ENCODE peak calls at places on chromosomes 5 and 9, in four cellular contexts. One of them, this sample, is unnamed.

GRCh38 chr5:13987843-13988464 is 43.5 kb upstream of the DNAH5 start:
- DNase-seq in GM23338: peak
- DNase-seq in SK-N-SH: peak
- DNase-seq in HCT116: peak
- DNase-seq in this sample: peak

GRCh38 chr5:53151713-53152458 is 42.3 kb upstream of the MOCS2 start:
- DNase-seq in HCT116: no peak
- DNase-seq in GM23338: no peak
- DNase-seq in SK-N-SH: no peak
- DNase-seq in this sample: no peak

GRCh38 chr9:4666042-4666699 is at the start of gene SPATA6L:
- DNase-seq in GM23338: peak
- DNase-seq in SK-N-SH: peak
- DNase-seq in HCT116: no peak
- DNase-seq in this sample: peak

GRCh38 chr5:141513627-141514329 is 24.9 kb downstream of the PCDHGC5 start:
- DNase-seq in HCT116: no peak
- DNase-seq in GM23338: peak
- DNase-seq in SK-N-SH: peak
- DNase-seq in this sample: peak

GRCh38 chr9:135525241-135526088 is 4.2 kb downstream of the LCN1 start:
- DNase-seq in GM23338: no peak
- DNase-seq in SK-N-SH: no peak
- DNase-seq in HCT116: no peak
- DNase-seq in this sample: no peak

GRCh38 chr5:158658439-158659230 is 441.1 kb downstream of the EBF1 start:
- DNase-seq in GM23338: peak
- DNase-seq in HCT116: no peak
- DNase-seq in SK-N-SH: no peak
- DNase-seq in this sample: no peak

GRCh38 chr5:172322028-172322965 is 38.7 kb upstream of the UBTD2 start:
- DNase-seq in SK-N-SH: no peak
- DNase-seq in GM23338: no peak
- DNase-seq in HCT116: no peak
- DNase-seq in this sample: no peak

GRCh38 chr5:20678814-20679298 is 690.9 kb upstream of the CDH18 start:
- DNase-seq in HCT116: no peak
- DNase-seq in SK-N-SH: no peak
- DNase-seq in GM23338: no peak
- DNase-seq in this sample: peak

GRCh38 chr5:125215593-125215992 is 469.2 kb upstream of the ZNF608 start:
- DNase-seq in SK-N-SH: no peak
- DNase-seq in HCT116: no peak
- DNase-seq in GM23338: no peak
- DNase-seq in this sample: no peak

GRCh38 chr9:89547000-89547399 is 49.1 kb upstream of the SEMA4D start:
- DNase-seq in GM23338: no peak
- DNase-seq in SK-N-SH: no peak
- DNase-seq in HCT116: no peak
- DNase-seq in this sample: no peak

GRCh38 chr5:1799110-1799601 is 481 bp downstream of the MRPL36 start:
- DNase-seq in HCT116: no peak
- DNase-seq in GM23338: peak
- DNase-seq in SK-N-SH: no peak
- DNase-seq in this sample: no peak

GRCh38 chr9:124358617-124359016 is 56.6 kb downstream of the PSMB7 start:
- DNase-seq in GM23338: no peak
- DNase-seq in SK-N-SH: no peak
- DNase-seq in HCT116: no peak
- DNase-seq in this sample: no peak

GRCh38 chr9:107707419-107707837 is 217.9 kb upstream of the KLF4 start:
- DNase-seq in HCT116: no peak
- DNase-seq in SK-N-SH: no peak
- DNase-seq in GM23338: no peak
- DNase-seq in this sample: peak

GRCh38 chr5:153777681-153778080 is 261.0 kb downstream of the FAM114A2 start:
- DNase-seq in SK-N-SH: peak
- DNase-seq in HCT116: no peak
- DNase-seq in GM23338: peak
- DNase-seq in this sample: no peak

GRCh38 chr5:56278267-56278826 is 45.2 kb upstream of the ANKRD55 start:
- DNase-seq in SK-N-SH: no peak
- DNase-seq in HCT116: no peak
- DNase-seq in GM23338: peak
- DNase-seq in this sample: no peak

GRCh38 chr5:172659909-172660628 is 19.0 kb downstream of the NEURL1B start:
- DNase-seq in HCT116: no peak
- DNase-seq in SK-N-SH: peak
- DNase-seq in GM23338: peak
- DNase-seq in this sample: no peak

GRCh38 chr5:1506242-1507015 is 17.3 kb downstream of the LPCAT1 start:
- DNase-seq in SK-N-SH: no peak
- DNase-seq in GM23338: no peak
- DNase-seq in HCT116: no peak
- DNase-seq in this sample: no peak

GRCh38 chr5:84272776-84273516 is 111.7 kb downstream of the EDIL3 start:
- DNase-seq in HCT116: no peak
- DNase-seq in GM23338: no peak
- DNase-seq in SK-N-SH: no peak
- DNase-seq in this sample: no peak

GRCh38 chr9:117081641-117082317 is 333.1 kb downstream of the ASTN2 start:
- DNase-seq in SK-N-SH: peak
- DNase-seq in GM23338: no peak
- DNase-seq in HCT116: no peak
- DNase-seq in this sample: no peak

GRCh38 chr9:36625006-36625600 is 52.4 kb downstream of the MELK start:
- DNase-seq in GM23338: no peak
- DNase-seq in SK-N-SH: no peak
- DNase-seq in HCT116: peak
- DNase-seq in this sample: no peak

GRCh38 chr5:173341911-173342535 is 13.8 kb upstream of the STC2 start:
- DNase-seq in SK-N-SH: no peak
- DNase-seq in HCT116: no peak
- DNase-seq in GM23338: no peak
- DNase-seq in this sample: no peak

GRCh38 chr9:34592895-34593601 is 3.5 kb upstream of the CNTFR start:
- DNase-seq in HCT116: no peak
- DNase-seq in SK-N-SH: peak
- DNase-seq in GM23338: peak
- DNase-seq in this sample: no peak

GRCh38 chr9:19785230-19785629 is 3.6 kb downstream of the SLC24A2 start:
- DNase-seq in SK-N-SH: no peak
- DNase-seq in GM23338: no peak
- DNase-seq in HCT116: no peak
- DNase-seq in this sample: no peak

GRCh38 chr9:126661521-126662251 is 48.0 kb downstream of the LMX1B start:
- DNase-seq in SK-N-SH: no peak
- DNase-seq in HCT116: peak
- DNase-seq in GM23338: peak
- DNase-seq in this sample: peak

GRCh38 chr5:158754018-158754514 is 345.6 kb downstream of the EBF1 start:
- DNase-seq in GM23338: no peak
- DNase-seq in SK-N-SH: no peak
- DNase-seq in HCT116: no peak
- DNase-seq in this sample: peak

GRCh38 chr5:21680196-21680595 is 1172.9 kb downstream of the CDH12 start:
- DNase-seq in GM23338: no peak
- DNase-seq in SK-N-SH: no peak
- DNase-seq in HCT116: no peak
- DNase-seq in this sample: peak

DNA sequence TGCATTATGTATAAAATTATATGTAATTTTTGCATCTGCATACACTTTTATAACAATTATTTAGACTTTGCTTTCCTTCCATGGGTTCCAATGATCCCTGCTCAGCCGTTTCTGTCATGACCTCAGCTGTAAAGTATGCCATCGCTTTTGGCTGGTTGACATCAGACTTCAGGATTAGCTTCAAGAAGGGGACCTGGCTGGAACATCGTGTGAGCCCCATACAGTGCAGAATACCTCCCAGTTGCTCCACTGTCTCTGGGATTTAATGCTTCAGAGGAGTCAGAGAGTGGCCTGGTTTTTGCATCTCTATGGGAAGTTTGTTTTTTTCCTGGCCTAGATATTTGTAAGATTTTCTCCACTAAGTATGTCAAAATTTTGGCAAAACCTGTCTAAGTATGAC is 217.0 kb downstream of the GABBR2 start:
- DNase-seq in HCT116: no peak
- DNase-seq in GM23338: no peak
- DNase-seq in SK-N-SH: no peak
- DNase-seq in this sample: peak
- H2AFZ ChIP-seq in HCT116: no peak
- H2AFZ ChIP-seq in GM23338: no peak
- H2AFZ ChIP-seq in SK-N-SH: no peak
- H2AFZ ChIP-seq in this sample: no peak

GRCh38 chr5:68299105-68299504 is 83.5 kb downstream of the PIK3R1 start:
- DNase-seq in GM23338: no peak
- DNase-seq in HCT116: no peak
- DNase-seq in SK-N-SH: no peak
- DNase-seq in this sample: no peak

GRCh38 chr5:68297656-68298055 is 82.1 kb downstream of the PIK3R1 start:
- DNase-seq in SK-N-SH: no peak
- DNase-seq in GM23338: no peak
- DNase-seq in HCT116: no peak
- DNase-seq in this sample: no peak

GRCh38 chr5:68303038-68303738 is 87.6 kb downstream of the PIK3R1 start:
- DNase-seq in HCT116: no peak
- DNase-seq in GM23338: no peak
- DNase-seq in SK-N-SH: peak
- DNase-seq in this sample: peak

GRCh38 chr5:68296895-68297294 is 81.3 kb downstream of the PIK3R1 start:
- DNase-seq in HCT116: no peak
- DNase-seq in SK-N-SH: no peak
- DNase-seq in GM23338: no peak
- DNase-seq in this sample: no peak

DNA sequence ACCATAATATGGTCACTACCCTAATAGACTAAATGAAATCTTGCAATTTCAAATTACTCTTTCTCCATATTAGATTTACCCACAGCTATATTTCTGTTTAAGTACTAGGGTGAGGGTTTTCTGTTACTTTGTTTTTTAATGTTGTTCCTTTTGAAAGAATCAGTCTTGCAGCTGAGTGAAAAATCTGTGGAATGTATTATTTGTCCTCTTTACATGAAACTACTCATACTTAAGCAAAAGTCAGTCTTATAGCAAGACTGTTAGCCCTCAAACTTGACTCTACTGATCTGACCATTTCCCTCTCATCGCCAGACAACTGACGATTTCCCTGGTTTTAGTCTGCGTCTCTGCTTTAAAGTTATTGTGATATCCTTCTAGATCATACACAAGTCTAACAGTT is 84.0 kb downstream of the PIK3R1 start:
- DNase-seq in HCT116: no peak
- DNase-seq in GM23338: no peak
- DNase-seq in SK-N-SH: no peak
- DNase-seq in this sample: no peak
- H2AFZ ChIP-seq in HCT116: no peak
- H2AFZ ChIP-seq in GM23338: no peak
- H2AFZ ChIP-seq in SK-N-SH: no peak
- H2AFZ ChIP-seq in this sample: no peak

DNA sequence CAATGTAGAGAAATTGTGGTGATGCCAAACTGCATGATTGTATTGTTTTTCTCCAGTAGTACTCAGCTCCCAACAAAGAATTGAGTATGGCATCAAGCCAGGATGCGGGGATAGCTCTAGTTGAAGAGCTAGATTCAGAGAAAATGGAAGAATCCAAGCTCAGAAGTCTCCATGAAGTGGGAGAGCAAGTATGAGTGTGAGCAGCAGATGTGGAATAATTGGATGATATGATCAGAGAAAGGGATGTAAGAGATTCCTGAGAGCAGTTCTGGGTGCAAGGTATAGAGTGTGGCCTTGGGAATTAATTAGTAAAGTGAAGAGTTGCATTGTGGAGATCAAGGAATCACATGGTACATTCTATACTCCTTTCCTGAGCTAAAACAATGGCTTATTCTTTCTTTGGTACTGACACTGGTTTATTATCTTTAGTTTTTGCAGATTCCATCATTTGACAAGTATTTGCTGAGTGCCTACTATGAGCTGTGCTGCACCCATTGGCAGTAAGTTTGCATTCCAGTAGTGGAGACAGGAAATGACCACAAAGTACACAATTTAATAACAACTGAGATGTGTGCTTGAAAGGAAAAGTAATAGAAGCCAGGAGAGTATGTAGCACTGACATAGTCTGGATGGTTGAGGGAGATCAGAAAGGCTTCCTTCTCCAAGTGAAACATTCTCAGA is 177.1 kb downstream of the CPLANE1 start:
- DNase-seq in SK-N-SH: no peak
- DNase-seq in GM23338: no peak
- DNase-seq in HCT116: no peak
- DNase-seq in this sample: no peak
- H2AFZ ChIP-seq in SK-N-SH: peak
- H2AFZ ChIP-seq in GM23338: no peak
- H2AFZ ChIP-seq in HCT116: no peak
- H2AFZ ChIP-seq in this sample: no peak

GRCh38 chr9:129336601-129337286 is 158.7 kb upstream of the IER5L start:
- DNase-seq in HCT116: no peak
- DNase-seq in GM23338: peak
- DNase-seq in SK-N-SH: no peak
- DNase-seq in this sample: no peak
- H2AFZ ChIP-seq in HCT116: no peak
- H2AFZ ChIP-seq in GM23338: no peak
- H2AFZ ChIP-seq in SK-N-SH: no peak
- H2AFZ ChIP-seq in this sample: peak

DNA sequence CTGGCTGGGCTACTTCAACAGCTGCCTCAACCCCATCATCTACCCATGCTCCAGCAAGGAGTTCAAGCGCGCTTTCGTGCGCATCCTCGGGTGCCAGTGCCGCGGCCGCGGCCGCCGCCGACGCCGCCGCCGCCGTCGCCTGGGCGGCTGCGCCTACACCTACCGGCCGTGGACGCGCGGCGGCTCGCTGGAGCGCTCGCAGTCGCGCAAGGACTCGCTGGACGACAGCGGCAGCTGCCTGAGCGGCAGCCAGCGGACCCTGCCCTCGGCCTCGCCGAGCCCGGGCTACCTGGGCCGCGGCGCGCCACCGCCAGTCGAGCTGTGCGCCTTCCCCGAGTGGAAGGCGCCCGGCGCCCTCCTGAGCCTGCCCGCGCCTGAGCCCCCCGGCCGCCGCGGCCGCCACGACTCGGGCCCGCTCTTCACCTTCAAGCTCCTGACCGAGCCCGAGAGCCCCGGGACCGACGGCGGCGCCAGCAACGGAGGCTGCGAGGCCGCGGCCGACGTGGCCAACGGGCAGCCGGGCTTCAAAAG is 36.9 kb upstream of the TTC1 start:
- DNase-seq in SK-N-SH: peak
- DNase-seq in HCT116: no peak
- DNase-seq in GM23338: peak
- DNase-seq in this sample: no peak
- H2AFZ ChIP-seq in SK-N-SH: peak
- H2AFZ ChIP-seq in HCT116: no peak
- H2AFZ ChIP-seq in GM23338: peak
- H2AFZ ChIP-seq in this sample: no peak